ENCODE peak calls at places on chromosomes 2 and 18, in nine cellular contexts. G is ovary, O is left ventricle myocardium inferior, U is lower lobe of right lung, C is RWPE1, L is uterus, V is type B pancreatic cell, K is epithelial cell of esophagus, J is K562. A is an unnamed sample.

GRCh38 chr2:69436594-69436936 is 670 bp downstream of the NFU1 start:
- DNase-seq in G (no peak), O (no peak), U (no peak), C (no peak), L (no peak), V (no peak), K (peak), J (no peak), A (no peak)

GRCh38 chr2:40190457-40190856 is 261.4 kb downstream of the SLC8A1 start:
- DNase-seq in G (no peak), O (no peak), U (no peak), C (no peak), L (no peak), V (no peak), K (no peak), J (no peak), A (no peak)

GRCh38 chr2:233942731-233943130 is 25.6 kb downstream of the TRPM8 start:
- DNase-seq in G (no peak), O (no peak), U (no peak), C (no peak), L (no peak), V (no peak), K (no peak), J (no peak), A (no peak)

GRCh38 chr2:161910200-161910599 is 163.8 kb downstream of the DPP4 start:
- DNase-seq in G (no peak), O (no peak), U (no peak), C (no peak), L (no peak), V (no peak), K (no peak), J (no peak), A (no peak)

GRCh38 chr2:199916980-199917379 is 5.9 kb downstream of the C2orf69 start:
- DNase-seq in G (no peak), O (no peak), U (no peak), C (no peak), L (no peak), V (no peak), K (no peak), J (no peak), A (no peak)

GRCh38 chr18:12639990-12640880 is 17.7 kb downstream of the SPIRE1 start:
- DNase-seq in G (no peak), O (no peak), U (no peak), C (no peak), L (no peak), V (no peak), K (peak), J (no peak), A (no peak)

GRCh38 chr2:192236136-192236535 is 41.4 kb upstream of the TMEFF2 start:
- DNase-seq in G (no peak), O (no peak), U (no peak), C (peak), L (no peak), V (no peak), K (no peak), J (no peak), A (no peak)

GRCh38 chr2:11757101-11757500 is 10.7 kb downstream of the LPIN1 start:
- DNase-seq in G (no peak), O (no peak), U (no peak), C (no peak), L (no peak), V (no peak), K (no peak), J (no peak), A (no peak)

GRCh38 chr18:61531182-61531581 is 198.0 kb downstream of the CDH20 start:
- DNase-seq in G (no peak), O (peak), U (no peak), C (no peak), L (no peak), V (no peak), K (no peak), J (no peak), A (no peak)

GRCh38 chr2:197614532-197614931 is 60.9 kb downstream of the RFTN2 start:
- DNase-seq in G (no peak), O (no peak), U (no peak), C (no peak), L (no peak), V (no peak), K (peak), J (no peak), A (no peak)

GRCh38 chr2:197191948-197192338 is 118.6 kb downstream of the ANKRD44 start:
- DNase-seq in G (no peak), O (no peak), U (no peak), C (no peak), L (no peak), V (no peak), K (no peak), J (no peak), A (no peak)

GRCh38 chr18:22347624-22348511 is 69.8 kb downstream of the CTAGE1 start:
- DNase-seq in G (peak), O (peak), U (no peak), C (no peak), L (peak), V (no peak), K (peak), J (no peak), A (no peak)

GRCh38 chr2:185179783-185180182 is 558.8 kb upstream of the FSIP2 start:
- DNase-seq in G (no peak), O (no peak), U (no peak), C (no peak), L (no peak), V (no peak), K (no peak), J (no peak), A (no peak)

GRCh38 chr2:76212305-76212985 is 501.7 kb upstream of the GCFC2 start:
- DNase-seq in G (no peak), O (no peak), U (no peak), C (no peak), L (no peak), V (no peak), K (no peak), J (no peak), A (no peak)

GRCh38 chr2:240459401-240460242 is 24.2 kb downstream of the GPC1 start:
- DNase-seq in G (peak), O (peak), U (peak), C (no peak), L (peak), V (no peak), K (no peak), J (no peak), A (no peak)

GRCh38 chr18:63293930-63294329 is 25.6 kb downstream of the BCL2 start:
- DNase-seq in G (no peak), O (no peak), U (no peak), C (no peak), L (no peak), V (no peak), K (no peak), J (no peak), A (no peak)

GRCh38 chr18:34592961-34593382 is 117.1 kb upstream of the DTNA start:
- DNase-seq in G (peak), O (peak), U (peak), C (no peak), L (peak), V (no peak), K (peak), J (no peak), A (no peak)

GRCh38 chr2:86072271-86072858 is 33.3 kb downstream of the POLR1A start:
- DNase-seq in G (no peak), O (peak), U (peak), C (no peak), L (peak), V (no peak), K (no peak), J (no peak), A (no peak)

GRCh38 chr2:75560768-75561565 is at the start of gene EVA1A:
- DNase-seq in G (peak), O (peak), U (peak), C (peak), L (peak), V (peak), K (peak), J (no peak), A (peak)

GRCh38 chr2:64328415-64328722 is 125.6 kb upstream of the LGALSL start:
- DNase-seq in G (no peak), O (no peak), U (no peak), C (no peak), L (no peak), V (no peak), K (no peak), J (no peak), A (no peak)

GRCh38 chr2:80016166-80016565 is 288.4 kb downstream of the LRRTM1 start:
- DNase-seq in G (no peak), O (no peak), U (no peak), C (no peak), L (no peak), V (no peak), K (no peak), J (no peak), A (no peak)

GRCh38 chr2:12767541-12767940 is 50.8 kb downstream of the TRIB2 start:
- DNase-seq in G (no peak), O (no peak), U (no peak), C (no peak), L (no peak), V (no peak), K (no peak), J (no peak), A (no peak)

GRCh38 chr2:239355139-239355538 is 45.7 kb downstream of the HDAC4 start:
- DNase-seq in G (no peak), O (no peak), U (no peak), C (no peak), L (no peak), V (no peak), K (no peak), J (no peak), A (no peak)

GRCh38 chr2:38246105-38246504 is 131.0 kb downstream of the ATL2 start:
- DNase-seq in G (no peak), O (no peak), U (no peak), C (no peak), L (no peak), V (no peak), K (no peak), J (no peak), A (no peak)

GRCh38 chr2:25822190-25823117 is 55.8 kb downstream of the ASXL2 start:
- DNase-seq in G (peak), O (peak), U (peak), C (no peak), L (peak), V (no peak), K (peak), J (no peak), A (no peak)

GRCh38 chr2:195559431-195559914 is 97.6 kb upstream of the SLC39A10 start:
- DNase-seq in G (no peak), O (no peak), U (no peak), C (no peak), L (no peak), V (no peak), K (peak), J (no peak), A (peak)

GRCh38 chr2:105873721-105874120 is 129.0 kb downstream of the NCK2 start:
- DNase-seq in G (no peak), O (no peak), U (no peak), C (peak), L (peak), V (no peak), K (peak), J (peak), A (peak)

GRCh38 chr2:110891626-110892025 is 159.3 kb downstream of the ACOXL start:
- DNase-seq in G (no peak), O (no peak), U (no peak), C (no peak), L (no peak), V (no peak), K (no peak), J (no peak), A (no peak)

GRCh38 chr2:223093436-223093839 is 41.4 kb downstream of the KCNE4 start:
- DNase-seq in G (peak), O (peak), U (no peak), C (no peak), L (peak), V (no peak), K (no peak), J (no peak), A (no peak)

GRCh38 chr18:50338122-50338521 is 36.7 kb upstream of the SKA1 start:
- DNase-seq in G (no peak), O (no peak), U (no peak), C (no peak), L (no peak), V (no peak), K (no peak), J (no peak), A (no peak)

GRCh38 chr2:30862054-30862651 is 54.9 kb upstream of the CAPN13 start:
- DNase-seq in G (no peak), O (peak), U (peak), C (peak), L (no peak), V (no peak), K (peak), J (peak), A (peak)
- TF ChIP-seq CTCF in G (no peak), O (peak), U (peak), C (peak), L (peak), V (peak), K (peak), J (peak), A (peak)

DNA sequence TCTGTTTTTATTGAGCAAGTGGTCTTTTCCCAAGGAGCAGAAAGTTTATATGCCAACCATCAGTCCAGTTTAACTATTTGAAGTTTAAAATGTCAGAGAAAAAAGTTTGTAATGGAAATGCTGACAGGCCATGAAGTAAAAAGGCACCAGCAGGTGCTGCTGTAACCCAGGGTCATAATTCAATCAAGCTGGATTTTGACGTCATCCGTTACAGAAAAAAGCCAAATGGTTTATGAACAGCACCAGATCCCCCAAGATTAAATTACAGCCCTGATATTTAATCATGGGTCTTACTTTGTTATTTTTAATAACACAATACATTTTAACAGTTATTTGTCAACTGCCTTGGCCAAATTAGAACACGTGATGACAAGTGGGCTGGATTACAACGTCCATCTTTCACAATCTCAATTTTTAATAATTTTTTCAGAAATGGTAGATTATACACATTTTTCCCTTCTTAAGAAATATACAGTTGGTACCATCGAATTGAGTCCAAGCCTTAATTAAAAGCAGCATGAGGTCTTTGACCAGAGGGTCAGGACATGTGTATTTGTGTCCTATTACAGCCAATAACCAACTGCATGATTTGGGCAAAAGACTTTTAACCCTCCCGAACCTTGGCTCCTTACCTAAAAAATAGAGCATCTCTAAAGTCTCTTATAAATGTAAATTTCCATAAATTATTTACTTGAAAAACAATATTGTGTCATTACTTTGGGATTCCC is 10.0 kb downstream of the TCF4 start:
- DNase-seq in G (no peak), O (no peak), U (no peak), C (no peak), L (no peak), V (no peak), K (no peak), J (no peak), A (no peak)
- TF ChIP-seq CTCF in G (no peak), O (no peak), U (no peak), C (no peak), L (no peak), V (peak), K (peak), J (peak), A (peak)

GRCh38 chr2:7394195-7394594 is 477.0 kb downstream of the RNF144A start:
- DNase-seq in G (no peak), O (no peak), U (no peak), C (no peak), L (no peak), V (no peak), K (no peak), J (no peak), A (no peak)
- TF ChIP-seq CTCF in G (no peak), O (no peak), U (no peak), C (no peak), L (no peak), V (peak), K (no peak), J (no peak), A (no peak)

DNA sequence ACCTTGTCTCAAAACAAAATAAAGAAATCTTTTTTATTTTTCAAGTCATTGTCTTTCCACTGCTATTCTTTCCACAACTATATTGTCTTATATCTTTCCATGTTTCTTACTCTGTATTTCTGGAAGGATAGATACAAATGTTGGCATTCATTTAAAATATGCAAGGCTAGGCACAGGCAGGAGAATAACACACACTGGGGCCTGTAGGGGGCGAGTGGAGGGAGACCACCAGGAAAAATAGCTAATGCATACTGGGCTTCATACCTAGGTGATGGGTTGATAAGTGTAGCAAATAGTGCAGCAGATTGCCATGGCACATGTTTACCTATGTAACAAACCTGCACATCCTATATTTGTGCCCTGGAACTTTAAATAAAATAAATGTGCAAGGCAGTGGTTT is 9.6 kb downstream of the MRPL30 start:
- DNase-seq in G (no peak), O (no peak), U (no peak), C (no peak), L (no peak), V (no peak), K (no peak), J (no peak), A (no peak)
- TF ChIP-seq CTCF in G (no peak), O (no peak), U (no peak), C (no peak), L (no peak), V (peak), K (no peak), J (no peak), A (no peak)

DNA sequence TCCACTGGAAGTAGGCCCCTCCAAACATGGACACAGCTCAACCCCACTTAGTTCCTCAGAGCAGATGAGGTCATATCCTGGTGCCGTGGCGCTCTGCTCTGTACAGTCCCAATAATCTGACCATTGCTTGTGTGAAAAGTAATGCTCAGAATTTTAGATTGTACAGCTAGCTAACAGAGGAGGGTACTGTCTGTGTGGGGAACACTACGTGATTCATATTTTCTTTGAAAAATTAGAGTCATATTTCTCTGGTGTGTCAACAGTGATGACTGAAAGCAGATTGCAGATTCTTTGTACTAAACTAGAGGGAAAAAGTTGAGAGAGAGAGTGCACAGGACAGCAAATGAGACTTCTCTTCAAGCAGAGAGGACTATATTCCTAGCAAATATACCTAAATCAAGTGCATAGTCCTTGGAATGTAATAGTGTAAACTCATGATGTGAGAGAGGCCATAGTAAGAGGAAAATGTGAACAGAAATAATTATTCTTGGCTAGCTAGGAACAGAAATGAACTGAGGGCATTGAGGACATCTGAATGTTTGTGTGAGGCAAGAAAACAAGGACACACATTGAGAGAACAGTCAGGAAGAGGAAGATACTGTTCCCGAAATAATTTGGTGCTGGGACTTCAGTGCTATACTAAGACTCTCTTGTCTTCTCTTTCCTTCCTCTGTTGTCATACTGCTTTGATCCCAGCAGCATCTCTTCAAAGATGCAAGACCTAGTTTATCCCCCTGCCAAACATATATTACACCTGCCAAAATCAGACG is 157.0 kb upstream of the RND3 start:
- DNase-seq in G (no peak), O (no peak), U (no peak), C (no peak), L (no peak), V (no peak), K (peak), J (no peak), A (peak)
- TF ChIP-seq CTCF in G (no peak), O (no peak), U (no peak), C (no peak), L (no peak), V (no peak), K (no peak), J (no peak), A (peak)